ENCODE peak calls at places on chromosomes 16 and 17, in seven cellular contexts. One of them, this sample, is unnamed.

GRCh38 chr17:79831367-79832210 is 7.7 kb downstream of the CBX4 start:
- DNase-seq in ascending aorta: no peak
- DNase-seq in OCI-LY7: no peak
- DNase-seq in psoas muscle: peak; percentile 78
- DNase-seq in fibroblast of lung: no peak
- DNase-seq in ovary: peak; percentile 62
- DNase-seq in heart left ventricle: peak; percentile 81
- DNase-seq in this sample: no peak

GRCh38 chr16:15765880-15766279 is 90.9 kb downstream of the MYH11 start:
- DNase-seq in heart left ventricle: peak; percentile 34
- DNase-seq in ovary: no peak
- DNase-seq in psoas muscle: no peak
- DNase-seq in OCI-LY7: peak; percentile 94
- DNase-seq in ascending aorta: no peak
- DNase-seq in fibroblast of lung: no peak
- DNase-seq in this sample: no peak

GRCh38 chr17:958712-959451 is 20.7 kb downstream of the NXN start:
- DNase-seq in ovary: no peak
- DNase-seq in heart left ventricle: no peak
- DNase-seq in OCI-LY7: no peak
- DNase-seq in ascending aorta: no peak
- DNase-seq in psoas muscle: no peak
- DNase-seq in fibroblast of lung: peak; percentile 37
- DNase-seq in this sample: no peak

GRCh38 chr17:35930211-35931065 is at the start of gene RDM1:
- DNase-seq in ascending aorta: no peak
- DNase-seq in OCI-LY7: peak; percentile 70
- DNase-seq in ovary: peak; percentile 27
- DNase-seq in fibroblast of lung: peak; percentile 49
- DNase-seq in heart left ventricle: peak; percentile 61
- DNase-seq in psoas muscle: peak; percentile 60
- DNase-seq in this sample: peak; percentile 84

GRCh38 chr17:74408830-74409229 is 23.1 kb upstream of the GPRC5C start:
- DNase-seq in ascending aorta: no peak
- DNase-seq in psoas muscle: no peak
- DNase-seq in ovary: no peak
- DNase-seq in OCI-LY7: no peak
- DNase-seq in heart left ventricle: no peak
- DNase-seq in fibroblast of lung: no peak
- DNase-seq in this sample: no peak

GRCh38 chr16:23185661-23186060 is 3.1 kb downstream of the SCNN1G start:
- DNase-seq in ascending aorta: no peak
- DNase-seq in psoas muscle: no peak
- DNase-seq in heart left ventricle: peak; percentile 23
- DNase-seq in fibroblast of lung: no peak
- DNase-seq in ovary: no peak
- DNase-seq in OCI-LY7: no peak
- DNase-seq in this sample: no peak

GRCh38 chr17:13777003-13777402 is 175.3 kb upstream of the HS3ST3A1 start:
- DNase-seq in ovary: no peak
- DNase-seq in heart left ventricle: no peak
- DNase-seq in fibroblast of lung: peak; percentile 18
- DNase-seq in OCI-LY7: no peak
- DNase-seq in psoas muscle: no peak
- DNase-seq in ascending aorta: no peak
- DNase-seq in this sample: no peak

GRCh38 chr16:62256406-62256805 is 220.2 kb upstream of the CDH8 start:
- DNase-seq in heart left ventricle: no peak
- DNase-seq in ovary: no peak
- DNase-seq in psoas muscle: no peak
- DNase-seq in fibroblast of lung: peak; percentile 6
- DNase-seq in OCI-LY7: no peak
- DNase-seq in ascending aorta: no peak
- DNase-seq in this sample: no peak

GRCh38 chr17:64296246-64296645 is 33.2 kb upstream of the TEX2 start:
- DNase-seq in ovary: no peak
- DNase-seq in fibroblast of lung: no peak
- DNase-seq in ascending aorta: no peak
- DNase-seq in heart left ventricle: no peak
- DNase-seq in OCI-LY7: no peak
- DNase-seq in psoas muscle: no peak
- DNase-seq in this sample: no peak

GRCh38 chr17:75877752-75878173 is 618 bp downstream of the TRIM47 start:
- DNase-seq in ovary: peak; percentile 76
- DNase-seq in OCI-LY7: peak; percentile 91
- DNase-seq in ascending aorta: no peak
- DNase-seq in heart left ventricle: peak; percentile 83
- DNase-seq in psoas muscle: peak; percentile 87
- DNase-seq in fibroblast of lung: peak; percentile 72
- DNase-seq in this sample: peak; percentile 84

GRCh38 chr16:48383204-48383876 is 1.9 kb downstream of the SIAH1 start:
- DNase-seq in ascending aorta: no peak
- DNase-seq in OCI-LY7: no peak
- DNase-seq in heart left ventricle: no peak
- DNase-seq in psoas muscle: no peak
- DNase-seq in fibroblast of lung: no peak
- DNase-seq in ovary: no peak
- DNase-seq in this sample: no peak

GRCh38 chr16:54688339-54688738 is 242.3 kb upstream of the IRX5 start:
- DNase-seq in ovary: no peak
- DNase-seq in psoas muscle: no peak
- DNase-seq in ascending aorta: no peak
- DNase-seq in fibroblast of lung: no peak
- DNase-seq in OCI-LY7: no peak
- DNase-seq in heart left ventricle: no peak
- DNase-seq in this sample: no peak

GRCh38 chr17:82320956-82321927 is 3.8 kb upstream of the CD7 start:
- DNase-seq in OCI-LY7: peak; percentile 58
- DNase-seq in ovary: no peak
- DNase-seq in fibroblast of lung: no peak
- DNase-seq in heart left ventricle: no peak
- DNase-seq in psoas muscle: no peak
- DNase-seq in ascending aorta: no peak
- DNase-seq in this sample: no peak

GRCh38 chr17:7295230-7296180 is 1.1 kb upstream of the YBX2 start:
- DNase-seq in ascending aorta: no peak
- DNase-seq in ovary: no peak
- DNase-seq in heart left ventricle: no peak
- DNase-seq in fibroblast of lung: no peak
- DNase-seq in OCI-LY7: peak; percentile 49
- DNase-seq in psoas muscle: no peak
- DNase-seq in this sample: no peak

GRCh38 chr17:75845933-75846700 is 1.9 kb upstream of the UNC13D start:
- DNase-seq in ascending aorta: no peak
- DNase-seq in fibroblast of lung: no peak
- DNase-seq in OCI-LY7: no peak
- DNase-seq in ovary: no peak
- DNase-seq in heart left ventricle: no peak
- DNase-seq in psoas muscle: no peak
- DNase-seq in this sample: no peak

GRCh38 chr17:17723354-17724261 is 42.4 kb downstream of the RAI1 start:
- DNase-seq in ovary: no peak
- DNase-seq in psoas muscle: no peak
- DNase-seq in ascending aorta: no peak
- DNase-seq in fibroblast of lung: peak; percentile 92
- DNase-seq in heart left ventricle: no peak
- DNase-seq in OCI-LY7: no peak
- DNase-seq in this sample: no peak

GRCh38 chr16:79083879-79084278 is 516.7 kb downstream of the MAF start:
- DNase-seq in psoas muscle: no peak
- DNase-seq in ascending aorta: no peak
- DNase-seq in ovary: no peak
- DNase-seq in heart left ventricle: no peak
- DNase-seq in OCI-LY7: no peak
- DNase-seq in fibroblast of lung: no peak
- DNase-seq in this sample: no peak

GRCh38 chr16:56874800-56875199 is 9.8 kb downstream of the SLC12A3 start:
- DNase-seq in heart left ventricle: no peak
- DNase-seq in ascending aorta: no peak
- DNase-seq in fibroblast of lung: peak; percentile 73
- DNase-seq in OCI-LY7: no peak
- DNase-seq in ovary: no peak
- DNase-seq in psoas muscle: no peak
- DNase-seq in this sample: no peak

GRCh38 chr16:30649725-30650368 is 913 bp upstream of the PRR14 start:
- DNase-seq in heart left ventricle: no peak
- DNase-seq in ascending aorta: no peak
- DNase-seq in fibroblast of lung: no peak
- DNase-seq in psoas muscle: no peak
- DNase-seq in ovary: no peak
- DNase-seq in OCI-LY7: no peak
- DNase-seq in this sample: no peak

GRCh38 chr16:11004957-11005610 is 60.7 kb downstream of the CLEC16A start:
- DNase-seq in fibroblast of lung: peak; percentile 82
- DNase-seq in psoas muscle: no peak
- DNase-seq in ascending aorta: no peak
- DNase-seq in OCI-LY7: no peak
- DNase-seq in ovary: no peak
- DNase-seq in heart left ventricle: no peak
- DNase-seq in this sample: no peak

GRCh38 chr17:49681336-49681735 is 3.4 kb upstream of the SPOP start:
- DNase-seq in psoas muscle: no peak
- DNase-seq in ovary: no peak
- DNase-seq in fibroblast of lung: no peak
- DNase-seq in ascending aorta: no peak
- DNase-seq in heart left ventricle: no peak
- DNase-seq in OCI-LY7: no peak
- DNase-seq in this sample: no peak

GRCh38 chr16:68179196-68179795 is 56.6 kb downstream of the ESRP2 start:
- DNase-seq in heart left ventricle: no peak
- DNase-seq in psoas muscle: no peak
- DNase-seq in ascending aorta: no peak
- DNase-seq in OCI-LY7: no peak
- DNase-seq in ovary: no peak
- DNase-seq in fibroblast of lung: peak; percentile 34
- DNase-seq in this sample: no peak

GRCh38 chr16:46930861-46931260 is 42.6 kb downstream of the DNAJA2 start:
- DNase-seq in psoas muscle: no peak
- DNase-seq in fibroblast of lung: no peak
- DNase-seq in heart left ventricle: no peak
- DNase-seq in OCI-LY7: no peak
- DNase-seq in ascending aorta: no peak
- DNase-seq in ovary: no peak
- DNase-seq in this sample: no peak

GRCh38 chr17:57407287-57408063 is 151.2 kb downstream of the MSI2 start:
- DNase-seq in psoas muscle: no peak
- DNase-seq in ascending aorta: no peak
- DNase-seq in ovary: no peak
- DNase-seq in fibroblast of lung: peak; percentile 31
- DNase-seq in heart left ventricle: no peak
- DNase-seq in OCI-LY7: no peak
- DNase-seq in this sample: no peak

GRCh38 chr17:5416886-5417285 is 2.6 kb downstream of the NUP88 start:
- DNase-seq in psoas muscle: no peak
- DNase-seq in ascending aorta: no peak
- DNase-seq in fibroblast of lung: no peak
- DNase-seq in ovary: no peak
- DNase-seq in OCI-LY7: no peak
- DNase-seq in heart left ventricle: no peak
- DNase-seq in this sample: no peak

GRCh38 chr16:679808-680624 is at the start of gene STUB1:
- DNase-seq in ascending aorta: no peak
- DNase-seq in heart left ventricle: peak; percentile 90
- DNase-seq in fibroblast of lung: peak; percentile 78
- DNase-seq in psoas muscle: peak; percentile 94
- DNase-seq in OCI-LY7: peak; percentile 91
- DNase-seq in ovary: peak; percentile 92
- DNase-seq in this sample: peak; percentile 92

GRCh38 chr17:68601565-68602266 is 549 bp upstream of the FAM20A start:
- DNase-seq in psoas muscle: peak; percentile 48
- DNase-seq in heart left ventricle: peak; percentile 45
- DNase-seq in fibroblast of lung: no peak
- DNase-seq in ascending aorta: no peak
- DNase-seq in ovary: peak; percentile 32
- DNase-seq in OCI-LY7: no peak
- DNase-seq in this sample: no peak
- H3K4me3 ChIP-seq in psoas muscle: peak overlapping the region; percentile 73
- H3K4me3 ChIP-seq in heart left ventricle: peak overlapping the region; percentile 75
- H3K4me3 ChIP-seq in fibroblast of lung: no peak overlapping the region
- H3K4me3 ChIP-seq in ascending aorta: peak overlapping the region; percentile 67
- H3K4me3 ChIP-seq in ovary: peak overlapping the region; percentile 70
- H3K4me3 ChIP-seq in OCI-LY7: no peak overlapping the region
- H3K4me3 ChIP-seq in this sample: no peak overlapping the region

GRCh38 chr17:46141645-46142044 is 51.6 kb downstream of the KANSL1 start:
- DNase-seq in psoas muscle: no peak
- DNase-seq in ascending aorta: no peak
- DNase-seq in ovary: no peak
- DNase-seq in heart left ventricle: no peak
- DNase-seq in fibroblast of lung: no peak
- DNase-seq in OCI-LY7: no peak
- DNase-seq in this sample: no peak
- H3K4me1 ChIP-seq in psoas muscle: peaks cover 77% of the 10 kb centered on the region
- H3K4me1 ChIP-seq in ascending aorta: no peaks in the 10 kb centered on the region
- H3K4me1 ChIP-seq in ovary: peaks cover 12% of the 10 kb centered on the region
- H3K4me1 ChIP-seq in heart left ventricle: peaks cover 85% of the 10 kb centered on the region
- H3K4me1 ChIP-seq in fibroblast of lung: peaks cover 3% of the 10 kb centered on the region
- H3K4me1 ChIP-seq in OCI-LY7: peaks cover 99% of the 10 kb centered on the region
- H3K4me1 ChIP-seq in this sample: peaks cover 5% of the 10 kb centered on the region

GRCh38 chr16:2858245-2859025 is 465 bp upstream of the PRSS22 start:
- DNase-seq in heart left ventricle: no peak
- DNase-seq in fibroblast of lung: no peak
- DNase-seq in ascending aorta: no peak
- DNase-seq in ovary: no peak
- DNase-seq in OCI-LY7: no peak
- DNase-seq in psoas muscle: peak; percentile 37
- DNase-seq in this sample: peak; percentile 82
- H3K4me3 ChIP-seq in heart left ventricle: no peak overlapping the region
- H3K4me3 ChIP-seq in fibroblast of lung: no peak overlapping the region
- H3K4me3 ChIP-seq in ascending aorta: no peak overlapping the region
- H3K4me3 ChIP-seq in ovary: no peak overlapping the region
- H3K4me3 ChIP-seq in OCI-LY7: no peak overlapping the region
- H3K4me3 ChIP-seq in psoas muscle: no peak overlapping the region
- H3K4me3 ChIP-seq in this sample: peak overlapping the region; percentile 28

DNA sequence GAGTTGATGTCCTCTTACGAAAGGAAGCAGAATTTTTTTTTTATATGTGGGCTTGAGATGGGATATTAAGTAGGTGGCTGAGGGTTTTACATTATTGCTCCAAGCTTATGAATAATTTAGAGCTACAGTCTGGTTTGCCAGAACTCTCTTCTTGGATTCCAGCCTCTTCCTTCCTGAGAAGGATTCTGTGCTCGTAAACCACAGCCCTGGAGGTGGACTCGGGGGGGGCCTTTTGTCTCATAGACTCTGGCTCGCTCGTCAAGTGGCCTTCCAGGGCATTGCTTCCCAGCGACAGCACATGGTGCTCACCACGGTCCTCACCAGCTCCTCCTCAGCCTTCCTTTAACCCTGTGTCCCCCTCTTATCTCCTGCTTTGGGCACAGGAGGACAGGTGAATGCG is 43.1 kb downstream of the TMEM11 start:
- DNase-seq in OCI-LY7: no peak
- DNase-seq in heart left ventricle: no peak
- DNase-seq in ascending aorta: no peak
- DNase-seq in psoas muscle: no peak
- DNase-seq in fibroblast of lung: peak; percentile 53
- DNase-seq in ovary: no peak
- DNase-seq in this sample: no peak
- H3K4me1 ChIP-seq in OCI-LY7: no peaks in the 10 kb centered on the region
- H3K4me1 ChIP-seq in heart left ventricle: peaks cover 63% of the 10 kb centered on the region
- H3K4me1 ChIP-seq in ascending aorta: peaks cover 10% of the 10 kb centered on the region
- H3K4me1 ChIP-seq in psoas muscle: peaks cover 84% of the 10 kb centered on the region
- H3K4me1 ChIP-seq in fibroblast of lung: peaks cover 15% of the 10 kb centered on the region
- H3K4me1 ChIP-seq in ovary: peaks cover 19% of the 10 kb centered on the region
- H3K4me1 ChIP-seq in this sample: no peaks in the 10 kb centered on the region

This sample was measured in RWPE2.